ENCODE peak calls at places on chromosomes 11 and 22, in six cellular contexts. M is transverse colon, O is tibial nerve, F is A549, N is stomach, S is sigmoid colon. D is an unnamed sample.

GRCh38 chr11:79059171-79059570 is 381.7 kb downstream of the TENM4 start:
- DNase-seq in M (no peak), S (no peak), F (no peak), O (no peak), N (no peak), D (no peak)

GRCh38 chr11:75055511-75055910 is 41.2 kb downstream of the OR2AT4 start:
- DNase-seq in N (no peak), O (no peak), M (no peak), S (no peak), F (no peak), D (no peak)

GRCh38 chr22:24326266-24326665 is 55.6 kb downstream of the SPECC1L start:
- DNase-seq in N (no peak), O (no peak), F (no peak), M (no peak), S (no peak), D (no peak)

GRCh38 chr11:118434123-118434552 is 2.2 kb upstream of the KMT2A start:
- DNase-seq in O (no peak), S (no peak), F (no peak), M (no peak), N (no peak), D (no peak)

GRCh38 chr11:113504586-113504985 is 29.4 kb upstream of the DRD2 start:
- DNase-seq in F (no peak), M (no peak), O (no peak), N (no peak), S (no peak), D (peak)

GRCh38 chr11:133265536-133265935 is 266.8 kb downstream of the OPCML start:
- DNase-seq in F (no peak), O (no peak), M (no peak), N (no peak), S (no peak), D (no peak)

GRCh38 chr11:56909563-56909962 is 79.2 kb upstream of the OR5AK2 start:
- DNase-seq in M (no peak), F (no peak), N (no peak), S (no peak), O (no peak), D (peak)

GRCh38 chr22:50076646-50077624 is 8.3 kb downstream of the MLC1 start:
- DNase-seq in S (no peak), F (no peak), N (no peak), O (no peak), M (no peak), D (no peak)

GRCh38 chr11:118170231-118170630 is 6.2 kb downstream of the SCN2B start:
- DNase-seq in M (no peak), F (no peak), O (no peak), S (no peak), N (no peak), D (no peak)

GRCh38 chr11:133713406-133713805 is 131.9 kb downstream of the SPATA19 start:
- DNase-seq in N (no peak), S (no peak), M (no peak), F (no peak), O (no peak), D (no peak)

GRCh38 chr11:82546556-82547162 is 187.0 kb downstream of the FAM181B start:
- DNase-seq in N (no peak), M (no peak), O (no peak), F (no peak), S (no peak), D (no peak)

GRCh38 chr11:26276798-26277424 is 55.0 kb upstream of the ANO3 start:
- DNase-seq in O (peak), F (peak), S (peak), N (peak), M (peak), D (no peak)

DNA sequence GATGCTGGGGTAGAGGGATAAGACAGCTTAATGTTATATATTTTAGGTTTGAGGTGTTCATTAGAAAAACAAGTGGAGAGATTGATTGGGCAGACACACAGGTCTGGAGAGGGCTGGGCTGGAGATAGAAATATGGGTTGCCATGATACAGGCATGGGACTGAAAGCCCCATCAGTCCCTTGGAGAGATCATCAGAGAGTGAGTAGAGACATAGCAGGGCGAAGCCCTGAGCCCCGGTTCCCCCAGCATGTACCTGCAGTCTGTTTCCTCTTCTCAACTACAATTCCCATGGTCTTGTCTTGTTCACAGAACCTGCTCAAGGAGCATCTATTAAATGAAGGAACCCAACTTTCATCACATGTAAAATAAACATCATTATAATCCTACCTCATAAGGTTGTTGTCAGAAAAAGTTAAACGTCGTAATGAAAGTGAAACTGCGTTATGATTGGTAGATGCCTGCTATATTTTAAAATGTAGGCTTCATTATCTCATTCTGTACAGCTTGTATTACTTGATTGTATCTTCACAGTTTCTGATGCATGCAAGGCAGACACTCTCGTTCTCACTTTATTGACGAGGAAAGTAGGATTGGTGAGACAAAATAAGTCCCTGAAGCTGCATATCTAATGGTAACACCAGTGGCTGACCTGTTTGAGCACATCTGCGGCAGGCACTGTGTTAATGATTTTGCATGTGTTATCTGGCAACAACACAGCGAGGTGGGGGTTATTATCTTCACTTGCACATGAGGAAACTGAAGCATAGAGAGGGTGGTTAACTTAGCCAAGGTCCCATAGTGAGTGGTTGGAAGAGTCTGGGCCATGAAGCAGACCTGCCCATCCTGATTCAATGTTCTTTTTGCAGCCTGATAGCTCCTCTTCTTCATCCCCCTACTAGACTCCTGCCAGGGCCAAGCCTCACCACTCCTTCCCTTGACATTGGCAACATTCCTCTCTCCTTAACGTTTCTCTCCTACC is 63.5 kb downstream of the ENDOD1 start:
- DNase-seq in S (no peak), O (no peak), N (no peak), M (no peak), F (no peak), D (no peak)
- TF ChIP-seq EP300 in S (no peak), O (no peak), N (no peak), M (no peak), F (no peak), D (no peak)

DNA sequence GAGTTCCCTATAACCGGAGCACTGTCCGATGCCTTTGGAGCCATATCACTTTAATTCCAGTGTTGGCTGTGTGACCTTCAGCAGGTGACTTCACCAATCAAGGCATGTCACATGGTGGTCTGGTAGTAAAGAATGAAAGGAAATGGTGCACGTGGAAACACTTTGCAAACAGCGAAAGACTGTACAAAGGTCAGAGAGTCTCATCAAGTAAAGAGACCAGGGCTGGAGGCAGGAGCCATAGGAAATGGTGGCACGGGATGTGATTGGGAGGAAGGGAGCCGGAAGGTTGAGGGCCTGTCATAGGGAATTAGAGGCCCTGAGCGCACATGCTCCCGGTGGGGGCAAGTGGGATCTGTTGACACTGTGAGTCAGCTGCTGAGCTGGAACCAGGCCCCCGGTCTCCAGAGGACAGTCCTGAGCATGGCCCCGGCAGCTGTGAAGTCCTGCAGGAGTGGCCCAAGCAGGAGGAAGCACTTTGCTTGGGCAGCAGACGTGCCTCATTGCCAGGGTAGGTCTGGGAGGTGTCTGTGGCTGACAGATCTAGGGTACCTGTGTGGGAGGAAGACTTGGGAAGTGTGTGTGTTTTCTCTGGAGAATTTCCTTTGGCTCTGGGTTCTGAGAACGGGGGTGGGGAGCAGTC is 2.0 kb downstream of the DAGLA start:
- DNase-seq in O (no peak), N (peak), S (peak), M (peak), F (no peak), D (no peak)
- TF ChIP-seq EP300 in O (no peak), N (no peak), S (no peak), M (no peak), F (no peak), D (no peak)

DNA sequence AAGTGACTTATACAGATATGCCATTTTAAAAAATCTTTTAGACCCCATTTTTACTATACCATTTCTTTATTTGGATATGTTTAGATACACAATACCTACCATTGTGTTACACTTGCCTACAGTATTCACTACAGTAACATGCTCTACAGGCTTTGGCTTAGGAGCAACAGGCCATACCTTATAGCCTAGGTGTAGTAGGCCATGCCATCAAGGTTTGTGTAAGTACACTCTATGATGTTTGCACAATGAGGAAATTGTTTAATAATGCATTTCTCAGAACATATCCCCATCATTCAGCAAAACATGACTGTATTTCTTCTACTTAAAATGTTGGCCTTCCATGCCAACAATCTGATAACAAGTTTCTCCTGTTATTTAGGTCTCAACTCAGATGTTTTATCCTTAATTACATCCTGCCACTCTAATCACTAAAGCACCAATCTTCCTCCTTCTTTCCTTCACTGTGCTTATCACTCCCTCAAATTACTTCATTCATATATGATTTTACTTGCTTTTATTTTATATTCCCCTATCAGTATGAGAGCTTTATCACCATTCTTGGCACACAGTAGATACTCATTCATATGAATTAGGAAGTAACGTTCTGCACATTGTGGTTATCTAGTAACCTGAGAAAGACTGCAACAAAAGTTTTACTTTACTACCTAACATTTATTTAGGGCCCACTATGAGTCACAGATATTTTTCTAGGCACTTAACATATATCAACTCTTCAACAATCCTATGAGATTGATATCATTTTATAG is 1559.7 kb upstream of the TENM4 start:
- DNase-seq in O (no peak), S (no peak), F (no peak), N (no peak), M (no peak), D (no peak)
- TF ChIP-seq EP300 in O (no peak), S (no peak), F (no peak), N (no peak), M (no peak), D (no peak)

GRCh38 chr11:61754534-61755482 is 2.4 kb downstream of the MYRF start:
- DNase-seq in F (no peak), O (no peak), S (no peak), M (no peak), N (peak), D (no peak)
- TF ChIP-seq EP300 in F (no peak), O (no peak), S (no peak), M (no peak), N (no peak), D (no peak)

GRCh38 chr11:111819161-111820058 is 52.0 kb downstream of the ALG9 start:
- DNase-seq in N (peak), O (no peak), F (no peak), M (peak), S (no peak), D (no peak)
- TF ChIP-seq EP300 in N (peak), O (no peak), F (no peak), M (no peak), S (no peak), D (no peak)

GRCh38 chr11:10289765-10290420 is 4.1 kb downstream of the SBF2 start:
- DNase-seq in N (no peak), M (no peak), O (no peak), S (no peak), F (no peak), D (no peak)

GRCh38 chr11:10288881-10289764 is 4.9 kb downstream of the SBF2 start:
- DNase-seq in F (no peak), N (no peak), M (no peak), O (no peak), S (no peak), D (no peak)

GRCh38 chr11:10294289-10294953 is 402 bp upstream of the SBF2 start:
- DNase-seq in M (peak), F (peak), O (peak), S (peak), N (no peak), D (peak)

GRCh38 chr11:10295056-10295901 is 1.3 kb upstream of the SBF2 start:
- DNase-seq in M (no peak), F (no peak), N (no peak), S (no peak), O (no peak), D (no peak)

GRCh38 chr11:10293423-10294288 is at the start of gene SBF2:
- DNase-seq in M (peak), F (peak), O (peak), S (peak), N (peak), D (peak)
- TF ChIP-seq EP300 in M (no peak), F (no peak), O (no peak), S (peak), N (no peak), D (no peak)

D was measured in esophagus muscularis mucosa.